ENCODE peak calls at places on chromosomes 5 and 9, in seven cellular contexts. One of them, this sample, is unnamed.

GRCh38 chr5:32767948-32768427 is 56.9 kb downstream of the NPR3 start:
- DNase-seq in AG10803: peak; percentile 97
- DNase-seq in uterus: no peak
- DNase-seq in fibroblast of lung: peak; percentile 99
- DNase-seq in sigmoid colon: no peak
- DNase-seq in endothelial cell: no peak
- DNase-seq in HFF-Myc: no peak
- DNase-seq in this sample: no peak

GRCh38 chr9:109341561-109341960 is 20.7 kb upstream of the EPB41L4B start:
- DNase-seq in AG10803: no peak
- DNase-seq in uterus: no peak
- DNase-seq in fibroblast of lung: no peak
- DNase-seq in sigmoid colon: no peak
- DNase-seq in endothelial cell: no peak
- DNase-seq in HFF-Myc: no peak
- DNase-seq in this sample: no peak

GRCh38 chr9:134168731-134169130 is 4.4 kb upstream of the RNU6ATAC start:
- DNase-seq in AG10803: no peak
- DNase-seq in uterus: no peak
- DNase-seq in fibroblast of lung: no peak
- DNase-seq in sigmoid colon: no peak
- DNase-seq in endothelial cell: no peak
- DNase-seq in HFF-Myc: no peak
- DNase-seq in this sample: peak; percentile 16

GRCh38 chr5:180381851-180382480 is 28.8 kb upstream of the GFPT2 start:
- DNase-seq in AG10803: no peak
- DNase-seq in uterus: no peak
- DNase-seq in fibroblast of lung: no peak
- DNase-seq in sigmoid colon: no peak
- DNase-seq in endothelial cell: no peak
- DNase-seq in HFF-Myc: no peak
- DNase-seq in this sample: no peak

GRCh38 chr9:38384990-38385848 is 7.3 kb upstream of the ALDH1B1 start:
- DNase-seq in AG10803: peak; percentile 52
- DNase-seq in uterus: no peak
- DNase-seq in fibroblast of lung: no peak
- DNase-seq in sigmoid colon: no peak
- DNase-seq in endothelial cell: no peak
- DNase-seq in HFF-Myc: no peak
- DNase-seq in this sample: no peak

GRCh38 chr9:91611582-91611981 is 187.9 kb upstream of the NFIL3 start:
- DNase-seq in AG10803: no peak
- DNase-seq in uterus: no peak
- DNase-seq in fibroblast of lung: peak; percentile 3
- DNase-seq in sigmoid colon: no peak
- DNase-seq in endothelial cell: no peak
- DNase-seq in HFF-Myc: no peak
- DNase-seq in this sample: no peak

GRCh38 chr9:69097053-69097452 is 61.5 kb downstream of the FXN start:
- DNase-seq in AG10803: peak; percentile 53
- DNase-seq in uterus: no peak
- DNase-seq in fibroblast of lung: peak; percentile 85
- DNase-seq in sigmoid colon: no peak
- DNase-seq in endothelial cell: no peak
- DNase-seq in HFF-Myc: no peak
- DNase-seq in this sample: no peak

GRCh38 chr5:154461531-154461930 is 15.7 kb downstream of the SAP30L start:
- DNase-seq in AG10803: peak; percentile 40
- DNase-seq in uterus: no peak
- DNase-seq in fibroblast of lung: no peak
- DNase-seq in sigmoid colon: no peak
- DNase-seq in endothelial cell: no peak
- DNase-seq in HFF-Myc: no peak
- DNase-seq in this sample: no peak

GRCh38 chr9:27176971-27177370 is 67.9 kb downstream of the TEK start:
- DNase-seq in AG10803: no peak
- DNase-seq in uterus: no peak
- DNase-seq in fibroblast of lung: peak; percentile 53
- DNase-seq in sigmoid colon: no peak
- DNase-seq in endothelial cell: no peak
- DNase-seq in HFF-Myc: no peak
- DNase-seq in this sample: no peak

GRCh38 chr5:43422143-43422542 is 10.0 kb upstream of the CCL28 start:
- DNase-seq in AG10803: peak; percentile 51
- DNase-seq in uterus: no peak
- DNase-seq in fibroblast of lung: no peak
- DNase-seq in sigmoid colon: no peak
- DNase-seq in endothelial cell: no peak
- DNase-seq in HFF-Myc: no peak
- DNase-seq in this sample: peak; percentile 85

GRCh38 chr5:66582499-66582898 is 13.7 kb upstream of the MAST4 start:
- DNase-seq in AG10803: peak; percentile 34
- DNase-seq in uterus: no peak
- DNase-seq in fibroblast of lung: no peak
- DNase-seq in sigmoid colon: no peak
- DNase-seq in endothelial cell: no peak
- DNase-seq in HFF-Myc: no peak
- DNase-seq in this sample: no peak

GRCh38 chr5:132746592-132747063 is 598 bp upstream of the CCNI2 start:
- DNase-seq in AG10803: no peak
- DNase-seq in uterus: no peak
- DNase-seq in fibroblast of lung: peak; percentile 20
- DNase-seq in sigmoid colon: no peak
- DNase-seq in endothelial cell: no peak
- DNase-seq in HFF-Myc: no peak
- DNase-seq in this sample: no peak

GRCh38 chr5:78245126-78245525 is 49.4 kb downstream of the AP3B1 start:
- DNase-seq in AG10803: no peak
- DNase-seq in uterus: no peak
- DNase-seq in fibroblast of lung: no peak
- DNase-seq in sigmoid colon: no peak
- DNase-seq in endothelial cell: no peak
- DNase-seq in HFF-Myc: no peak
- DNase-seq in this sample: no peak

GRCh38 chr5:131252824-131253171 is 11.1 kb upstream of the CDC42SE2 start:
- DNase-seq in AG10803: no peak
- DNase-seq in uterus: no peak
- DNase-seq in fibroblast of lung: no peak
- DNase-seq in sigmoid colon: peak; percentile 70
- DNase-seq in endothelial cell: no peak
- DNase-seq in HFF-Myc: no peak
- DNase-seq in this sample: no peak

GRCh38 chr5:59139695-59140094 is 556.8 kb downstream of the RAB3C start:
- DNase-seq in AG10803: no peak
- DNase-seq in uterus: no peak
- DNase-seq in fibroblast of lung: no peak
- DNase-seq in sigmoid colon: no peak
- DNase-seq in endothelial cell: no peak
- DNase-seq in HFF-Myc: no peak
- DNase-seq in this sample: no peak

GRCh38 chr5:179326176-179326997 is 18.9 kb downstream of the ADAMTS2 start:
- DNase-seq in AG10803: peak; percentile 95
- DNase-seq in uterus: peak; percentile 88
- DNase-seq in fibroblast of lung: peak; percentile 78
- DNase-seq in sigmoid colon: peak; percentile 94
- DNase-seq in endothelial cell: no peak
- DNase-seq in HFF-Myc: peak; percentile 76
- DNase-seq in this sample: no peak

GRCh38 chr9:125997510-125997823 is 250.3 kb downstream of the PBX3 start:
- DNase-seq in AG10803: no peak
- DNase-seq in uterus: no peak
- DNase-seq in fibroblast of lung: no peak
- DNase-seq in sigmoid colon: peak; percentile 38
- DNase-seq in endothelial cell: no peak
- DNase-seq in HFF-Myc: no peak
- DNase-seq in this sample: no peak

GRCh38 chr5:107447587-107447986 is 223.2 kb downstream of the EFNA5 start:
- DNase-seq in AG10803: no peak
- DNase-seq in uterus: no peak
- DNase-seq in fibroblast of lung: no peak
- DNase-seq in sigmoid colon: no peak
- DNase-seq in endothelial cell: no peak
- DNase-seq in HFF-Myc: no peak
- DNase-seq in this sample: no peak

GRCh38 chr5:50694027-50694590 is 27.7 kb downstream of the PARP8 start:
- DNase-seq in AG10803: no peak
- DNase-seq in uterus: no peak
- DNase-seq in fibroblast of lung: peak; percentile 28
- DNase-seq in sigmoid colon: no peak
- DNase-seq in endothelial cell: no peak
- DNase-seq in HFF-Myc: no peak
- DNase-seq in this sample: no peak

GRCh38 chr9:97468658-97469448 is 32.6 kb upstream of the TMOD1 start:
- DNase-seq in AG10803: peak; percentile 69
- DNase-seq in uterus: peak; percentile 80
- DNase-seq in fibroblast of lung: peak; percentile 74
- DNase-seq in sigmoid colon: peak; percentile 92
- DNase-seq in endothelial cell: peak; percentile 69
- DNase-seq in HFF-Myc: peak; percentile 51
- DNase-seq in this sample: peak; percentile 41
- TF ChIP-seq CTCF in AG10803: peak; percentile 90
- TF ChIP-seq CTCF in uterus: peak; percentile 84
- TF ChIP-seq CTCF in fibroblast of lung: peak; percentile 83
- TF ChIP-seq CTCF in sigmoid colon: peak; percentile 79
- TF ChIP-seq CTCF in endothelial cell: no peak
- TF ChIP-seq CTCF in HFF-Myc: peak; percentile 78
- TF ChIP-seq CTCF in this sample: peak; percentile 81

GRCh38 chr5:177508837-177509236 is 789 bp downstream of the DOK3 start:
- DNase-seq in AG10803: no peak
- DNase-seq in uterus: no peak
- DNase-seq in fibroblast of lung: no peak
- DNase-seq in sigmoid colon: no peak
- DNase-seq in endothelial cell: no peak
- DNase-seq in HFF-Myc: no peak
- DNase-seq in this sample: no peak

GRCh38 chr5:177508217-177508611 is 1.4 kb downstream of the DOK3 start:
- DNase-seq in AG10803: no peak
- DNase-seq in uterus: no peak
- DNase-seq in fibroblast of lung: no peak
- DNase-seq in sigmoid colon: no peak
- DNase-seq in endothelial cell: no peak
- DNase-seq in HFF-Myc: no peak
- DNase-seq in this sample: no peak

GRCh38 chr5:177507596-177508216 is 1.9 kb downstream of the DOK3 start:
- DNase-seq in AG10803: no peak
- DNase-seq in uterus: no peak
- DNase-seq in fibroblast of lung: no peak
- DNase-seq in sigmoid colon: no peak
- DNase-seq in endothelial cell: no peak
- DNase-seq in HFF-Myc: no peak
- DNase-seq in this sample: no peak

GRCh38 chr5:177505075-177505474 is 4.6 kb downstream of the DOK3 start:
- DNase-seq in AG10803: no peak
- DNase-seq in uterus: no peak
- DNase-seq in fibroblast of lung: no peak
- DNase-seq in sigmoid colon: no peak
- DNase-seq in endothelial cell: no peak
- DNase-seq in HFF-Myc: no peak
- DNase-seq in this sample: no peak

GRCh38 chr5:177507165-177507564 is 2.5 kb downstream of the DOK3 start:
- DNase-seq in AG10803: no peak
- DNase-seq in uterus: no peak
- DNase-seq in fibroblast of lung: no peak
- DNase-seq in sigmoid colon: no peak
- DNase-seq in endothelial cell: no peak
- DNase-seq in HFF-Myc: no peak
- DNase-seq in this sample: no peak
- TF ChIP-seq CTCF in AG10803: peak; percentile 33
- TF ChIP-seq CTCF in uterus: no peak
- TF ChIP-seq CTCF in fibroblast of lung: peak; percentile 29
- TF ChIP-seq CTCF in sigmoid colon: no peak
- TF ChIP-seq CTCF in endothelial cell: peak; percentile 52
- TF ChIP-seq CTCF in HFF-Myc: peak; percentile 8
- TF ChIP-seq CTCF in this sample: peak; percentile 36

DNA sequence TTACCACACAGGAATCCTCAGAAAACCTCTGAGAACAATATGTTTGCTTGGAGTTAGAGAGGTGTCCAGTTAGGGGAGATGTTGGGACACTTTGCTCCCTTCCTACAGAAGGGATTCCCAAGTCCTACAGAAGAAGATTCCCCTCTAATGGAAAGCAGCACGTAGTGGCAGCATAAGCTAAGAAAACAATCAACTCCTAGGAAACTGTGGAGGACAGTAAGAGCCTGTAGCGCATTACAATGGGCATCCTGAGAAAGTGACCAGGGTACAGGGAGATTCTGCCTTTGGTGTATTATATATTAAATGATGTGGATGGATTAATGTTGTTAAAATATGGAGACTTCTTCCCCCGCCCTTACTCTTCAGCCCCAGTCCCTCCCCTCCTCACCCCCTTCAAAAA is 13.9 kb upstream of the RIC1 start:
- DNase-seq in AG10803: no peak
- DNase-seq in uterus: no peak
- DNase-seq in fibroblast of lung: no peak
- DNase-seq in sigmoid colon: no peak
- DNase-seq in endothelial cell: no peak
- DNase-seq in HFF-Myc: no peak
- DNase-seq in this sample: no peak
- TF ChIP-seq CTCF in AG10803: no peak
- TF ChIP-seq CTCF in uterus: no peak
- TF ChIP-seq CTCF in fibroblast of lung: no peak
- TF ChIP-seq CTCF in sigmoid colon: no peak
- TF ChIP-seq CTCF in endothelial cell: no peak
- TF ChIP-seq CTCF in HFF-Myc: no peak
- TF ChIP-seq CTCF in this sample: no peak

GRCh38 chr9:42852133-42852532 is 668.7 kb downstream of the SPATA31A6 start:
- DNase-seq in AG10803: peak; percentile 12
- DNase-seq in uterus: peak; percentile 35
- DNase-seq in fibroblast of lung: no peak
- DNase-seq in sigmoid colon: no peak
- DNase-seq in endothelial cell: peak; percentile 49
- DNase-seq in HFF-Myc: no peak
- DNase-seq in this sample: no peak
- TF ChIP-seq CTCF in AG10803: no peak
- TF ChIP-seq CTCF in uterus: no peak
- TF ChIP-seq CTCF in fibroblast of lung: no peak
- TF ChIP-seq CTCF in sigmoid colon: no peak
- TF ChIP-seq CTCF in endothelial cell: no peak
- TF ChIP-seq CTCF in HFF-Myc: no peak
- TF ChIP-seq CTCF in this sample: no peak

DNA sequence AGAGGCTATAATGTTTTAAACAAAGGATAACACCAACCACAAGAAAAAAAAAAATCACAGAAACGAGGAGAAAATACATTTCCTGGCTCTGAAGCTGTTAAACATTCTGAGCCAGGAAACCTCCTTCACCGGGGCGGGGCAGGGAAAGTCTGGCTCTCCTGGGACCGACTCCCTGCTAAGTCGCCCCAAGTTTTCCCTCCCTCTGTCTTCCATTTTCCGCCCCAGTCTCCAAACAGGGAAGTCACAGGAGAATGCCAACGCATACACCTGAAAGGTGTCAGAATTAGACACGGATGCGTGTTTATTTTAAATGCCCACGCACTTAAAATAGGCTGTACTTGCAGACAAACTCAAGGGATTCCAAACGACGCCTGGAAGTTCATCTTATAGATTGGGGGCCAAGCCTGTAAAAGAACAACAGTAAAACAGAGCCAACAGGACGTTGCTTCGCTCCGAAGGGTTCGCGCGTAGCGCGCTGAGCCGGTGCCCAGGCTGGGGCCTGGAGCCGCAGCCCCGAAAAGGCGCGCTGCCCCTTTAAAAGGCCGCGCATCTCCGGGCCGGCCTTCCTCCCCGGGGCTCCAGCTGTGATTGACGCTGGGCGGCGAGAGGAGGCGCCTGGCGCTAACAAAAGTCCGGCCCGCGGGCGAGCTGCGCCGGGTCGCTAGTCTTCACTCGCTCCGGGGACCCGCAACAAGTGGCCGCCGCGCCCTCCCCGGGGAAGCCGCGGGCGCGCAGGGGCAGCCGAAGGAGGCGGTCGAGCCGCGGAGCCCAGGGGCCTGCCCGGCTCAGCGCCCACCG is at the start of gene FBXL7:
- DNase-seq in AG10803: peak; percentile 77
- DNase-seq in uterus: peak; percentile 82
- DNase-seq in fibroblast of lung: peak; percentile 81
- DNase-seq in sigmoid colon: peak; percentile 92
- DNase-seq in endothelial cell: peak; percentile 84
- DNase-seq in HFF-Myc: no peak
- DNase-seq in this sample: no peak
- TF ChIP-seq CTCF in AG10803: peak; percentile 20
- TF ChIP-seq CTCF in uterus: peak; percentile 45
- TF ChIP-seq CTCF in fibroblast of lung: no peak
- TF ChIP-seq CTCF in sigmoid colon: no peak
- TF ChIP-seq CTCF in endothelial cell: no peak
- TF ChIP-seq CTCF in HFF-Myc: no peak
- TF ChIP-seq CTCF in this sample: no peak